ENCODE peak calls at places on chromosomes 4 and X, in eight cellular contexts. C is omental fat pad; A is B cell; Y is endothelial cell of umbilical vein; E is pancreas; W is CD4-positive, alpha-beta T cell; V is endothelial cell; K is foreskin fibroblast. R is an unnamed sample.

GRCh38 chr4:24417206-24417605 is 167.1 kb downstream of the DHX15 start:
- DNase-seq in C (no peak), A (no peak), Y (no peak), E (no peak), W (no peak), V (no peak), K (no peak), R (no peak)

GRCh38 chr4:8470451-8471024 is 30.0 kb downstream of the TRMT44 start:
- DNase-seq in C (no peak), A (no peak), Y (no peak), E (no peak), W (no peak), V (no peak), K (no peak), R (no peak)

GRCh38 chrX:13219990-13220764 is 99.7 kb downstream of the ATXN3L start:
- DNase-seq in C (no peak), A (no peak), Y (no peak), E (no peak), W (no peak), V (no peak), K (no peak), R (no peak)

GRCh38 chr4:125547842-125548241 is 233.1 kb downstream of the FAT4 start:
- DNase-seq in C (no peak), A (no peak), Y (peak), E (no peak), W (no peak), V (no peak), K (no peak), R (no peak)

GRCh38 chr4:23957465-23957864 is 67.6 kb upstream of the PPARGC1A start:
- DNase-seq in C (no peak), A (no peak), Y (no peak), E (no peak), W (no peak), V (no peak), K (no peak), R (no peak)

GRCh38 chr4:21184788-21185187 is 484.5 kb downstream of the PACRGL start:
- DNase-seq in C (no peak), A (no peak), Y (no peak), E (no peak), W (no peak), V (no peak), K (no peak), R (no peak)

GRCh38 chr4:124468360-124468759 is 244.2 kb downstream of the ANKRD50 start:
- DNase-seq in C (no peak), A (no peak), Y (no peak), E (no peak), W (no peak), V (no peak), K (no peak), R (no peak)

GRCh38 chr4:23635468-23635867 is 254.4 kb downstream of the PPARGC1A start:
- DNase-seq in C (no peak), A (no peak), Y (no peak), E (no peak), W (no peak), V (no peak), K (no peak), R (no peak)

GRCh38 chrX:132737743-132738142 is 220.7 kb downstream of the HS6ST2 start:
- DNase-seq in C (no peak), A (no peak), Y (no peak), E (no peak), W (peak), V (no peak), K (no peak), R (no peak)

GRCh38 chr4:94649381-94650128 is 108.2 kb upstream of the BMPR1B start:
- DNase-seq in C (no peak), A (no peak), Y (peak), E (no peak), W (no peak), V (no peak), K (peak), R (no peak)

GRCh38 chrX:156001667-156002021 is 4.1 kb downstream of the IL9R start:
- DNase-seq in C (no peak), A (no peak), Y (no peak), E (no peak), W (no peak), V (no peak), K (no peak), R (no peak)

GRCh38 chrX:135480076-135480475 is 40.4 kb upstream of the INTS6L start:
- DNase-seq in C (no peak), A (no peak), Y (no peak), E (no peak), W (no peak), V (no peak), K (no peak), R (no peak)

GRCh38 chr4:122681568-122681967 is 50.9 kb upstream of the BBS12 start:
- DNase-seq in C (no peak), A (no peak), Y (no peak), E (no peak), W (no peak), V (no peak), K (no peak), R (no peak)

GRCh38 chr4:84913176-84913575 is 53.3 kb downstream of the WDFY3 start:
- DNase-seq in C (no peak), A (no peak), Y (no peak), E (no peak), W (no peak), V (no peak), K (peak), R (no peak)

GRCh38 chr4:169222768-169223167 is 48.0 kb downstream of the SH3RF1 start:
- DNase-seq in C (no peak), A (no peak), Y (no peak), E (no peak), W (no peak), V (no peak), K (no peak), R (no peak)

GRCh38 chr4:1780435-1780834 is 12.7 kb upstream of the FGFR3 start:
- DNase-seq in C (no peak), A (no peak), Y (no peak), E (no peak), W (no peak), V (no peak), K (no peak), R (no peak)

GRCh38 chr4:83112678-83113428 is 1.7 kb downstream of the PLAC8 start:
- DNase-seq in C (no peak), A (peak), Y (no peak), E (no peak), W (no peak), V (no peak), K (no peak), R (no peak)

GRCh38 chrX:41889317-41890025 is 33.9 kb downstream of the CASK start:
- DNase-seq in C (no peak), A (no peak), Y (peak), E (no peak), W (no peak), V (no peak), K (peak), R (no peak)

GRCh38 chr4:16626945-16627344 is 271.5 kb downstream of the LDB2 start:
- DNase-seq in C (peak), A (no peak), Y (peak), E (no peak), W (no peak), V (no peak), K (peak), R (no peak)

GRCh38 chr4:112060212-112060611 is 85.0 kb upstream of the FAM241A start:
- DNase-seq in C (no peak), A (no peak), Y (peak), E (no peak), W (no peak), V (peak), K (peak), R (no peak)

GRCh38 chr4:166481739-166482138 is 608.7 kb downstream of the TLL1 start:
- DNase-seq in C (no peak), A (no peak), Y (no peak), E (no peak), W (no peak), V (no peak), K (no peak), R (no peak)

GRCh38 chr4:127622923-127623754 is 9.6 kb upstream of the INTU start:
- DNase-seq in C (no peak), A (no peak), Y (peak), E (no peak), W (no peak), V (peak), K (peak), R (no peak)

GRCh38 chr4:83221897-83222441 is 62.6 kb downstream of the COQ2 start:
- DNase-seq in C (no peak), A (no peak), Y (no peak), E (no peak), W (no peak), V (no peak), K (no peak), R (no peak)

GRCh38 chrX:153768311-153769157 is 4.5 kb downstream of the PLXNB3 start:
- DNase-seq in C (no peak), A (no peak), Y (no peak), E (no peak), W (peak), V (no peak), K (no peak), R (no peak)

GRCh38 chrX:44223150-44223549 is 120.3 kb downstream of the EFHC2 start:
- DNase-seq in C (no peak), A (no peak), Y (peak), E (peak), W (no peak), V (no peak), K (peak), R (no peak)

GRCh38 chrX:85107407-85107806 is 103.7 kb downstream of the APOOL start:
- DNase-seq in C (no peak), A (no peak), Y (no peak), E (no peak), W (no peak), V (no peak), K (no peak), R (no peak)

GRCh38 chr4:173014113-173014558 is 154.5 kb upstream of the GALNT7 start:
- DNase-seq in C (no peak), A (no peak), Y (peak), E (no peak), W (no peak), V (peak), K (peak), R (no peak)
- TF ChIP-seq CTCF in C (no peak), A (no peak), Y (peak), E (no peak), W (no peak), V (no peak), K (peak), R (no peak)

GRCh38 chrX:2610246-2611170 is 80.6 kb upstream of the CD99 start:
- DNase-seq in C (no peak), A (no peak), Y (peak), E (no peak), W (no peak), V (no peak), K (no peak), R (no peak)

GRCh38 chrX:2620576-2620975 is 70.5 kb upstream of the CD99 start:
- DNase-seq in C (no peak), A (no peak), Y (no peak), E (no peak), W (no peak), V (no peak), K (no peak), R (no peak)

GRCh38 chrX:2609431-2610238 is 81.5 kb upstream of the CD99 start:
- DNase-seq in C (no peak), A (no peak), Y (peak), E (no peak), W (no peak), V (no peak), K (no peak), R (no peak)

DNA sequence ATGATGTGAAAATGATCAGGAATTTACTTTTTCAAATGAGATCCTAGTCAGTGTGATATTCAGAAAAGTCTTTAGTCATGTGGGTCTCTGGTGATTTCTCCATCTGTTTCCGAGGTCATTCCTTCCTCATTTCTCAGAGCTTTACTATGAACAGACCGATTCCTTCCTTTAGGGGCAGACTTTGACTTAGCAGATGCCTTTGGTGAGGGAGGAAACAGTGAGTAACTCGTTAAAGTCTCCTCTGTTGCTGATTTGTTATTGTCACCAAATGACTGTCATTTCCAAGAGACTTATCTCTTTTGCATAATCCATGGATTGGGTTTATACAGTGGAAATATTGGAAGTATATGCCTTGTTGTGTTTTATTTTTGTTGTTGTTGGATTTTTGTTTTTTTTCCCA is 76.2 kb upstream of the CD99 start:
- DNase-seq in C (no peak), A (no peak), Y (peak), E (no peak), W (no peak), V (no peak), K (peak), R (no peak)
- TF ChIP-seq CTCF in C (no peak), A (no peak), Y (peak), E (no peak), W (no peak), V (no peak), K (peak), R (no peak)

GRCh38 chrX:30504309-30504708 is 73.3 kb downstream of the TASL start:
- DNase-seq in C (no peak), A (no peak), Y (peak), E (no peak), W (no peak), V (no peak), K (no peak), R (no peak)
- TF ChIP-seq CTCF in C (no peak), A (peak), Y (peak), E (no peak), W (no peak), V (peak), K (no peak), R (peak)

GRCh38 chrX:145178268-145178667 is 69.0 kb upstream of the SPANXN1 start:
- DNase-seq in C (no peak), A (no peak), Y (no peak), E (no peak), W (no peak), V (no peak), K (no peak), R (no peak)
- TF ChIP-seq CTCF in C (no peak), A (no peak), Y (no peak), E (peak), W (no peak), V (no peak), K (no peak), R (peak)

DNA sequence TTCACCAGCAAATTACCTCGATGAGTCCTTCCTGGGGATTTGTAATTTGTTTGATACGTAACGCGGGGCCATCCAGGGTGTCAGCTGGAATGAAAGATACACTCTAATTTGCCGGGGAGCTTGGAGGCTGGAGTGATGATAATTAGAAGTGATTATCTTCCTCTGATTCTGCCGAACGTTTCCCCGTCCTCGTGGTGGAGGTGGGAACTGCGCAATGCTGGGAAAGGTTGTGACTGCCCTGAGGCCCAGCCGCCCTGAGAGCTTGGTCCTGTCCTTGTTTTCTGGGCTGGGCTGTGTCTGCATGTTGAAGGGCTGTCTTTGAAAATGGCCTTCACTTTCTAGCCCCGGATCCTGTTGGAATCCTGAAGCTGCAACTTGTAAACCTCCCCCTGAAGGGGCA is 48.0 kb downstream of the SORCS2 start:
- DNase-seq in C (no peak), A (no peak), Y (no peak), E (no peak), W (no peak), V (no peak), K (no peak), R (no peak)
- TF ChIP-seq CTCF in C (no peak), A (no peak), Y (no peak), E (no peak), W (no peak), V (no peak), K (no peak), R (no peak)

GRCh38 chr4:72290737-72291136 is 258.9 kb downstream of the NPFFR2 start:
- DNase-seq in C (no peak), A (no peak), Y (no peak), E (no peak), W (no peak), V (no peak), K (no peak), R (no peak)

GRCh38 chr4:72283357-72283756 is 251.6 kb downstream of the NPFFR2 start:
- DNase-seq in C (no peak), A (no peak), Y (no peak), E (no peak), W (no peak), V (no peak), K (no peak), R (no peak)

GRCh38 chr4:72280252-72280651 is 248.5 kb downstream of the NPFFR2 start:
- DNase-seq in C (no peak), A (no peak), Y (no peak), E (no peak), W (no peak), V (no peak), K (no peak), R (no peak)

DNA sequence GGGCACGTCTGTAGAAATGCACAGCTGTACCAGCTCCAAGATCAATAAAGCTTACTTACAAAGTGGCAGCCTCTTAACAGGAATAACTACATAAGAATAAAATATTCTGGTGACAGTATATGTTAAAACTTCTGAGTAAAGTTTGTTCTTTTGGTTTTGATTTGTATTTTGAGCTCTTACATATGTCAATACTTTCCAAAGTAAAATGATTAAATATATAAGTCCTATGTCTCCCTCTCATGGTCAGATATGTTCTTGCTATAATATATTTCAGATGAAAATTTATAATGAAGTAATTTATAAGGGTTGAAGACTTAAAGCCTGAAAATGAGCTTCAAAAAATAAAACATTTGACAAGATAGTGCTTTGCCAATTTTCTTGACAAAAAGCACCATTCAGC is 254.4 kb downstream of the NPFFR2 start:
- DNase-seq in C (no peak), A (no peak), Y (peak), E (no peak), W (no peak), V (no peak), K (no peak), R (no peak)
- TF ChIP-seq CTCF in C (no peak), A (no peak), Y (no peak), E (no peak), W (no peak), V (peak), K (no peak), R (peak)

GRCh38 chr4:154977228-154977627 is 196.2 kb downstream of the RBM46 start:
- DNase-seq in C (no peak), A (no peak), Y (no peak), E (no peak), W (no peak), V (no peak), K (no peak), R (no peak)
- TF ChIP-seq CTCF in C (no peak), A (no peak), Y (no peak), E (no peak), W (no peak), V (no peak), K (no peak), R (no peak)